ENCODE peak calls at places on chromosomes 6 and 20, in eight cellular contexts. H is HS-27A; R is glutamatergic neuron; G is amniotic stem cell; C is MM.1S; B is GM04504; P is CD4-positive, alpha-beta memory T cell; T is epithelial cell of esophagus. U is an unnamed sample.

GRCh38 chr20:9838035-9838377 is 870 bp downstream of the PAK5 start:
- DNase-seq in G (no peak), P (no peak), T (no peak), C (no peak), R (no peak), H (no peak), B (no peak), U (no peak)

GRCh38 chr20:64110411-64111068 is 3.2 kb upstream of the NPBWR2 start:
- DNase-seq in P (no peak), G (no peak), H (no peak), T (no peak), B (no peak), C (no peak), R (peak), U (no peak)

GRCh38 chr6:2021713-2022125 is 223.7 kb downstream of the GMDS start:
- DNase-seq in T (peak), H (peak), G (no peak), B (peak), C (no peak), P (no peak), R (no peak), U (peak)

GRCh38 chr20:18006684-18007083 is 37.9 kb downstream of the MGME1 start:
- DNase-seq in C (no peak), R (no peak), B (no peak), T (no peak), P (no peak), H (no peak), G (no peak), U (no peak)

GRCh38 chr6:128158496-128158895 is 257.6 kb upstream of the THEMIS start:
- DNase-seq in P (no peak), T (no peak), H (peak), G (no peak), B (peak), R (no peak), C (no peak), U (no peak)

GRCh38 chr20:45456632-45457031 is 12.9 kb upstream of the WFDC2 start:
- DNase-seq in R (peak), H (no peak), G (no peak), B (no peak), P (no peak), T (peak), C (peak), U (no peak)

GRCh38 chr6:126672654-126673053 is 332.7 kb downstream of the CENPW start:
- DNase-seq in B (no peak), G (no peak), C (peak), T (no peak), P (no peak), H (no peak), R (no peak), U (no peak)

GRCh38 chr6:116208056-116208785 is 45.7 kb downstream of the TSPYL4 start:
- DNase-seq in H (no peak), T (no peak), R (no peak), C (no peak), G (no peak), P (no peak), B (no peak), U (no peak)

GRCh38 chr6:68575765-68576439 is 59.2 kb upstream of the ADGRB3 start:
- DNase-seq in R (peak), H (no peak), C (peak), G (no peak), B (no peak), T (peak), P (no peak), U (no peak)

GRCh38 chr6:140554421-140554820 is 1180.0 kb upstream of the CITED2 start:
- DNase-seq in C (no peak), R (no peak), T (peak), B (no peak), H (no peak), P (no peak), G (no peak), U (no peak)

GRCh38 chr6:11179088-11179977 is 53.1 kb downstream of the NEDD9 start:
- DNase-seq in H (no peak), T (no peak), G (no peak), B (no peak), P (no peak), C (no peak), R (no peak), U (no peak)

GRCh38 chr6:129353067-129353466 is 356.9 kb downstream of the ARHGAP18 start:
- DNase-seq in R (no peak), C (no peak), T (peak), H (no peak), G (no peak), P (no peak), B (no peak), U (no peak)

GRCh38 chr6:106849130-106849529 is 125.4 kb downstream of the CD24 start:
- DNase-seq in C (no peak), H (no peak), B (no peak), R (no peak), T (no peak), G (no peak), P (no peak), U (no peak)